ENCODE peak calls at places on chromosomes 5 and 9, in seven cellular contexts. One of them, this sample, is unnamed.

GRCh38 chr9:110047955-110048472 is 159.9 kb downstream of the C9orf152 start:
- DNase-seq in NCI-H774: no peak
- DNase-seq in CD4-positive, alpha-beta T cell: no peak
- DNase-seq in neural crest cell: peak
- DNase-seq in GM13976: peak
- DNase-seq in tibial artery: no peak
- DNase-seq in cardiac muscle cell: no peak
- DNase-seq in this sample: peak

GRCh38 chr5:81757404-81757803 is 6.5 kb upstream of the SSBP2 start:
- DNase-seq in NCI-H774: no peak
- DNase-seq in CD4-positive, alpha-beta T cell: no peak
- DNase-seq in neural crest cell: no peak
- DNase-seq in GM13976: no peak
- DNase-seq in tibial artery: no peak
- DNase-seq in cardiac muscle cell: no peak
- DNase-seq in this sample: no peak

GRCh38 chr5:132138260-132138659 is 64.7 kb downstream of the CSF2 start:
- DNase-seq in NCI-H774: no peak
- DNase-seq in CD4-positive, alpha-beta T cell: no peak
- DNase-seq in neural crest cell: no peak
- DNase-seq in GM13976: no peak
- DNase-seq in tibial artery: no peak
- DNase-seq in cardiac muscle cell: peak
- DNase-seq in this sample: no peak

GRCh38 chr5:143182901-143183820 is 220.3 kb downstream of the NR3C1 start:
- DNase-seq in NCI-H774: no peak
- DNase-seq in CD4-positive, alpha-beta T cell: no peak
- DNase-seq in neural crest cell: no peak
- DNase-seq in GM13976: peak
- DNase-seq in tibial artery: peak
- DNase-seq in cardiac muscle cell: peak
- DNase-seq in this sample: peak

GRCh38 chr5:39432687-39433086 is 7.9 kb upstream of the DAB2 start:
- DNase-seq in NCI-H774: no peak
- DNase-seq in CD4-positive, alpha-beta T cell: no peak
- DNase-seq in neural crest cell: no peak
- DNase-seq in GM13976: no peak
- DNase-seq in tibial artery: no peak
- DNase-seq in cardiac muscle cell: no peak
- DNase-seq in this sample: no peak

GRCh38 chr5:123540534-123540933 is 28.6 kb downstream of the CSNK1G3 start:
- DNase-seq in NCI-H774: no peak
- DNase-seq in CD4-positive, alpha-beta T cell: no peak
- DNase-seq in neural crest cell: no peak
- DNase-seq in GM13976: no peak
- DNase-seq in tibial artery: no peak
- DNase-seq in cardiac muscle cell: no peak
- DNase-seq in this sample: no peak

GRCh38 chr9:123927625-123928308 is 2.2 kb downstream of the DENND1A start:
- DNase-seq in NCI-H774: no peak
- DNase-seq in CD4-positive, alpha-beta T cell: no peak
- DNase-seq in neural crest cell: no peak
- DNase-seq in GM13976: no peak
- DNase-seq in tibial artery: no peak
- DNase-seq in cardiac muscle cell: peak
- DNase-seq in this sample: no peak

GRCh38 chr9:117028103-117028858 is 341.2 kb downstream of the TRIM32 start:
- DNase-seq in NCI-H774: no peak
- DNase-seq in CD4-positive, alpha-beta T cell: no peak
- DNase-seq in neural crest cell: no peak
- DNase-seq in GM13976: no peak
- DNase-seq in tibial artery: no peak
- DNase-seq in cardiac muscle cell: no peak
- DNase-seq in this sample: no peak

GRCh38 chr5:50435131-50435530 is 6.0 kb downstream of the EMB start:
- DNase-seq in NCI-H774: no peak
- DNase-seq in CD4-positive, alpha-beta T cell: no peak
- DNase-seq in neural crest cell: no peak
- DNase-seq in GM13976: no peak
- DNase-seq in tibial artery: no peak
- DNase-seq in cardiac muscle cell: no peak
- DNase-seq in this sample: no peak

GRCh38 chr9:136029556-136029955 is 65.5 kb downstream of the NACC2 start:
- DNase-seq in NCI-H774: no peak
- DNase-seq in CD4-positive, alpha-beta T cell: no peak
- DNase-seq in neural crest cell: no peak
- DNase-seq in GM13976: no peak
- DNase-seq in tibial artery: no peak
- DNase-seq in cardiac muscle cell: no peak
- DNase-seq in this sample: no peak

GRCh38 chr5:3297852-3298251 is 297.8 kb upstream of the IRX1 start:
- DNase-seq in NCI-H774: no peak
- DNase-seq in CD4-positive, alpha-beta T cell: no peak
- DNase-seq in neural crest cell: no peak
- DNase-seq in GM13976: no peak
- DNase-seq in tibial artery: no peak
- DNase-seq in cardiac muscle cell: no peak
- DNase-seq in this sample: no peak

GRCh38 chr9:130542457-130543228 is 36.7 kb upstream of the FUBP3 start:
- DNase-seq in NCI-H774: peak
- DNase-seq in CD4-positive, alpha-beta T cell: no peak
- DNase-seq in neural crest cell: no peak
- DNase-seq in GM13976: no peak
- DNase-seq in tibial artery: no peak
- DNase-seq in cardiac muscle cell: no peak
- DNase-seq in this sample: peak

GRCh38 chr5:149442563-149443182 is 63.6 kb upstream of the IL17B start:
- DNase-seq in NCI-H774: peak
- DNase-seq in CD4-positive, alpha-beta T cell: peak
- DNase-seq in neural crest cell: peak
- DNase-seq in GM13976: peak
- DNase-seq in tibial artery: peak
- DNase-seq in cardiac muscle cell: peak
- DNase-seq in this sample: peak

GRCh38 chr9:70994582-70994981 is 126.8 kb downstream of the TRPM3 start:
- DNase-seq in NCI-H774: no peak
- DNase-seq in CD4-positive, alpha-beta T cell: no peak
- DNase-seq in neural crest cell: no peak
- DNase-seq in GM13976: no peak
- DNase-seq in tibial artery: no peak
- DNase-seq in cardiac muscle cell: no peak
- DNase-seq in this sample: no peak

GRCh38 chr5:32778403-32778802 is 67.3 kb downstream of the NPR3 start:
- DNase-seq in NCI-H774: no peak
- DNase-seq in CD4-positive, alpha-beta T cell: no peak
- DNase-seq in neural crest cell: no peak
- DNase-seq in GM13976: no peak
- DNase-seq in tibial artery: no peak
- DNase-seq in cardiac muscle cell: no peak
- DNase-seq in this sample: no peak

GRCh38 chr9:112500842-112501241 is 14.2 kb downstream of the KIAA1958 start:
- DNase-seq in NCI-H774: no peak
- DNase-seq in CD4-positive, alpha-beta T cell: no peak
- DNase-seq in neural crest cell: no peak
- DNase-seq in GM13976: no peak
- DNase-seq in tibial artery: no peak
- DNase-seq in cardiac muscle cell: no peak
- DNase-seq in this sample: no peak

GRCh38 chr5:173920024-173920753 is 32.0 kb downstream of the CPEB4 start:
- DNase-seq in NCI-H774: no peak
- DNase-seq in CD4-positive, alpha-beta T cell: no peak
- DNase-seq in neural crest cell: no peak
- DNase-seq in GM13976: no peak
- DNase-seq in tibial artery: no peak
- DNase-seq in cardiac muscle cell: peak
- DNase-seq in this sample: no peak

This sample was measured in NCI-H146.